ENCODE peak calls at places on chromosomes 6 and 20, in nine cellular contexts. Q, N, J, V, Z, R, S, X and P are unnamed samples.

GRCh38 chr6:25312034-25312620 is 33.0 kb downstream of the CARMIL1 start:
- DNase-seq in Q (no peak), N (peak), Z (no peak), V (no peak), R (no peak), S (peak), X (no peak), J (no peak), P (no peak)

GRCh38 chr6:138310294-138310693 is 67.4 kb upstream of the SMIM28 start:
- DNase-seq in N (peak), S (no peak), R (no peak), Z (no peak), J (no peak), X (no peak), V (no peak), Q (no peak), P (no peak)

GRCh38 chr6:88380083-88380482 is 213.9 kb upstream of the CNR1 start:
- DNase-seq in N (peak), V (peak), Z (no peak), J (peak), Q (peak), R (no peak), X (peak), S (peak), P (peak)

GRCh38 chr6:1554241-1554880 is 55.4 kb upstream of the FOXC1 start:
- DNase-seq in X (no peak), J (no peak), S (no peak), Q (peak), N (no peak), R (peak), Z (no peak), V (no peak), P (no peak)

GRCh38 chr20:45497971-45498494 is 17.4 kb downstream of the SPINT3 start:
- DNase-seq in X (no peak), J (no peak), Z (no peak), V (no peak), R (no peak), N (no peak), Q (no peak), S (no peak), P (no peak)

GRCh38 chr6:160036790-160037206 is 67.9 kb downstream of the IGF2R start:
- DNase-seq in Z (no peak), J (peak), Q (no peak), V (peak), X (no peak), S (peak), R (no peak), N (peak), P (no peak)

GRCh38 chr6:44131880-44132279 is 4.5 kb downstream of the TMEM63B start:
- DNase-seq in Q (no peak), X (no peak), V (no peak), R (no peak), J (no peak), N (no peak), S (no peak), Z (no peak), P (no peak)

GRCh38 chr6:74268821-74269600 is 573.0 kb downstream of the CD109 start:
- DNase-seq in R (no peak), X (no peak), S (no peak), V (no peak), Z (no peak), Q (no peak), J (no peak), N (no peak), P (no peak)

GRCh38 chr6:97726378-97726777 is 443.4 kb upstream of the MMS22L start:
- DNase-seq in N (no peak), J (no peak), R (peak), Z (no peak), X (no peak), S (no peak), Q (no peak), V (no peak), P (no peak)

GRCh38 chr6:41652876-41653641 is 14.8 kb downstream of the MDFI start:
- DNase-seq in Z (no peak), X (no peak), S (no peak), N (peak), Q (no peak), J (no peak), R (no peak), V (no peak), P (peak)

GRCh38 chr20:32455901-32456701 is 98.0 kb downstream of the ASXL1 start:
- DNase-seq in V (peak), N (no peak), X (no peak), Z (no peak), Q (no peak), S (no peak), J (no peak), R (no peak), P (no peak)

GRCh38 chr20:23302386-23302785 is 48.2 kb upstream of the NXT1 start:
- DNase-seq in X (no peak), Z (no peak), Q (no peak), R (no peak), N (no peak), J (no peak), V (no peak), S (no peak), P (no peak)

GRCh38 chr6:34152042-34152524 is 6.2 kb upstream of the GRM4 start:
- DNase-seq in Q (no peak), X (no peak), J (no peak), Z (no peak), N (no peak), S (no peak), R (peak), V (no peak), P (peak)

GRCh38 chr20:1122388-1123315 is 4.2 kb downstream of the PSMF1 start:
- DNase-seq in Q (no peak), J (no peak), Z (no peak), N (peak), V (peak), R (no peak), X (no peak), S (peak), P (peak)

GRCh38 chr6:149834513-149835481 is 29.4 kb downstream of the LRP11 start:
- DNase-seq in X (peak), V (no peak), Z (peak), S (no peak), J (peak), Q (peak), N (peak), R (peak), P (no peak)

GRCh38 chr6:32882879-32883250 is 28.9 kb downstream of the PSMB9 start:
- DNase-seq in N (no peak), R (no peak), Q (no peak), X (no peak), V (no peak), Z (no peak), S (no peak), J (no peak), P (no peak)

GRCh38 chr6:31822038-31822821 is 5.3 kb upstream of the HSPA1B start:
- DNase-seq in J (peak), Z (peak), R (peak), S (no peak), V (peak), X (peak), N (peak), Q (peak), P (peak)

GRCh38 chr6:53793318-53793975 is 1.4 kb upstream of the LRRC1 start:
- DNase-seq in X (no peak), R (peak), V (no peak), J (no peak), N (peak), Z (no peak), Q (peak), S (no peak), P (no peak)

GRCh38 chr6:168866534-168866933 is 387.1 kb downstream of the THBS2 start:
- DNase-seq in N (no peak), Q (no peak), S (no peak), R (no peak), Z (no peak), J (no peak), X (no peak), V (no peak), P (no peak)

GRCh38 chr6:170297577-170298330 is 6.9 kb upstream of the DLL1 start:
- DNase-seq in X (peak), R (no peak), V (no peak), Q (no peak), N (no peak), S (no peak), Z (no peak), J (no peak), P (no peak)

GRCh38 chr6:39357998-39358686 is 35.6 kb upstream of the KCNK16 start:
- DNase-seq in N (peak), X (no peak), Q (no peak), Z (no peak), S (no peak), V (no peak), R (no peak), J (no peak), P (no peak)

GRCh38 chr6:141483561-141484061 is 649.1 kb upstream of the GJE1 start:
- DNase-seq in X (no peak), Q (peak), R (no peak), N (peak), V (no peak), S (peak), J (no peak), Z (no peak), P (no peak)

GRCh38 chr20:59788196-59788735 is 145.2 kb downstream of the SYCP2 start:
- DNase-seq in S (no peak), R (peak), V (no peak), J (no peak), X (no peak), Z (no peak), N (no peak), Q (no peak), P (no peak)

GRCh38 chr6:170024940-170025339 is 265.9 kb downstream of the DLL1 start:
- DNase-seq in X (no peak), S (peak), N (peak), V (peak), Z (no peak), R (no peak), Q (no peak), J (no peak), P (no peak)

GRCh38 chr6:50128420-50129005 is 78.8 kb upstream of the DEFB112 start:
- DNase-seq in Q (no peak), N (peak), J (no peak), X (no peak), S (no peak), R (no peak), Z (no peak), V (no peak), P (no peak)

GRCh38 chr6:158064725-158065251 is 83.1 kb downstream of the SYNJ2 start:
- DNase-seq in Q (no peak), X (no peak), J (no peak), Z (no peak), N (no peak), V (peak), R (no peak), S (no peak), P (no peak)

GRCh38 chr6:158522616-158523015 is 37.3 kb upstream of the TMEM181 start:
- DNase-seq in Q (no peak), Z (no peak), V (no peak), J (no peak), S (no peak), R (no peak), X (no peak), N (no peak), P (no peak)

GRCh38 chr6:70879496-70879895 is 77.4 kb downstream of the B3GAT2 start:
- DNase-seq in J (no peak), Z (no peak), S (no peak), R (no peak), X (no peak), N (no peak), Q (no peak), V (no peak), P (no peak)

GRCh38 chr6:156832166-156832743 is 55.1 kb downstream of the ARID1B start:
- DNase-seq in X (no peak), Q (peak), V (peak), S (peak), J (no peak), Z (no peak), R (no peak), N (peak), P (peak)